ENCODE peak calls at places on chromosomes 7 and 10, in eight cellular contexts. L, F, Q, C, Y, H, P and T are unnamed samples.

GRCh38 chr10:103504181-103504783 is 10.8 kb downstream of the NEURL1 start:
- DNase-seq in Y (no peak), F (peak), H (no peak), L (peak), P (peak), Q (peak), C (peak), T (no peak)

GRCh38 chr7:90244565-90244908 is 437 bp upstream of the CFAP69 start:
- DNase-seq in P (no peak), Y (no peak), L (no peak), H (no peak), C (no peak), F (no peak), Q (no peak), T (no peak)

GRCh38 chr10:26723016-26723415 is 25.5 kb downstream of the PDSS1 start:
- DNase-seq in C (no peak), H (no peak), Y (no peak), P (no peak), Q (no peak), L (no peak), F (no peak), T (no peak)

GRCh38 chr10:91694170-91694794 is 61.4 kb upstream of the PPP1R3C start:
- DNase-seq in Q (no peak), C (peak), P (no peak), L (no peak), F (peak), H (no peak), Y (no peak), T (peak)

GRCh38 chr7:2087744-2088143 is 145.0 kb downstream of the MAD1L1 start:
- DNase-seq in P (no peak), C (no peak), F (no peak), Y (no peak), L (no peak), Q (no peak), H (no peak), T (no peak)

GRCh38 chr7:3336042-3336665 is 35.1 kb downstream of the SDK1 start:
- DNase-seq in F (no peak), L (no peak), H (peak), Q (no peak), P (no peak), Y (no peak), C (no peak), T (no peak)

GRCh38 chr10:102540023-102540422 is 36.3 kb downstream of the SUFU start:
- DNase-seq in P (no peak), Y (no peak), F (no peak), C (no peak), H (no peak), L (no peak), Q (no peak), T (no peak)

GRCh38 chr10:111872591-111872990 is 311.0 kb downstream of the GPAM start:
- DNase-seq in F (no peak), L (no peak), Q (no peak), Y (no peak), P (no peak), H (no peak), C (no peak), T (no peak)

GRCh38 chr7:33091641-33092191 is 17.5 kb downstream of the RP9 start:
- DNase-seq in H (no peak), P (no peak), Q (no peak), Y (no peak), F (no peak), L (no peak), C (no peak), T (no peak)

GRCh38 chr10:79045566-79046175 is 23.1 kb upstream of the ZMIZ1 start:
- DNase-seq in H (no peak), Q (peak), F (no peak), L (no peak), Y (no peak), P (no peak), C (no peak), T (no peak)

GRCh38 chr10:128130051-128130450 is 3.8 kb upstream of the MKI67 start:
- DNase-seq in C (no peak), P (no peak), Q (no peak), H (no peak), Y (no peak), L (no peak), F (peak), T (no peak)

GRCh38 chr10:8910314-8910713 is 855.8 kb downstream of the GATA3 start:
- DNase-seq in Y (no peak), H (peak), P (no peak), C (no peak), L (no peak), Q (no peak), F (no peak), T (no peak)

GRCh38 chr7:18420758-18421157 is 74.8 kb upstream of the HDAC9 start:
- DNase-seq in Y (no peak), C (no peak), L (no peak), H (no peak), Q (no peak), P (no peak), F (peak), T (peak)